ENCODE peak calls at places on chromosomes 13 and 19, in nine cellular contexts. X, A, R, T, L, P, B, U and I are unnamed samples.

GRCh38 chr13:76621726-76622125 is 264.5 kb downstream of the KCTD12 start:
- DNase-seq in X (no peak), A (no peak), R (no peak), T (no peak), L (no peak), P (no peak), B (no peak), U (no peak), I (no peak)

GRCh38 chr19:6020972-6021805 is 43.2 kb upstream of the RANBP3 start:
- DNase-seq in X (no peak), A (peak; percentile 37), R (no peak), T (no peak), L (no peak), P (no peak), B (peak; percentile 50), U (no peak), I (no peak)

GRCh38 chr13:113058988-113059850 is 46.4 kb upstream of the F7 start:
- DNase-seq in X (no peak), A (no peak), R (peak; percentile 9), T (peak; percentile 3), L (no peak), P (no peak), B (peak; percentile 50), U (no peak), I (peak; percentile 23)

GRCh38 chr19:47351545-47351944 is 2.4 kb downstream of the DHX34 start:
- DNase-seq in X (no peak), A (no peak), R (no peak), T (no peak), L (no peak), P (no peak), B (no peak), U (peak; percentile 43), I (no peak)

GRCh38 chr19:2759392-2759791 is 19.6 kb upstream of the SLC39A3 start:
- DNase-seq in X (no peak), A (no peak), R (no peak), T (no peak), L (no peak), P (no peak), B (no peak), U (no peak), I (no peak)

GRCh38 chr13:109744512-109745051 is 41.8 kb downstream of the IRS2 start:
- DNase-seq in X (peak; percentile 94), A (no peak), R (no peak), T (no peak), L (peak; percentile 84), P (peak; percentile 35), B (peak; percentile 82), U (peak; percentile 57), I (no peak)

GRCh38 chr19:29016926-29017760 is 195.8 kb downstream of the UQCRFS1 start:
- DNase-seq in X (no peak), A (no peak), R (no peak), T (no peak), L (no peak), P (no peak), B (peak; percentile 17), U (no peak), I (no peak)

GRCh38 chr13:73924607-73925006 is 209.6 kb downstream of the KLF12 start:
- DNase-seq in X (no peak), A (no peak), R (no peak), T (no peak), L (no peak), P (no peak), B (no peak), U (no peak), I (no peak)

GRCh38 chr13:57633950-57634828 is 2.6 kb downstream of the PCDH17 start:
- DNase-seq in X (peak; percentile 11), A (peak; percentile 45), R (peak; percentile 66), T (peak; percentile 20), L (no peak), P (no peak), B (peak; percentile 61), U (peak; percentile 45), I (peak; percentile 38)

GRCh38 chr13:112179421-112179820 is 112.5 kb downstream of the SOX1 start:
- DNase-seq in X (no peak), A (no peak), R (no peak), T (no peak), L (no peak), P (no peak), B (no peak), U (no peak), I (no peak)

GRCh38 chr19:58334691-58335249 is 8.0 kb downstream of the ZSCAN22 start:
- DNase-seq in X (no peak), A (no peak), R (no peak), T (no peak), L (no peak), P (no peak), B (no peak), U (no peak), I (peak; percentile 24)

GRCh38 chr13:47399599-47399998 is 502.7 kb upstream of the HTR2A start:
- DNase-seq in X (no peak), A (no peak), R (no peak), T (no peak), L (no peak), P (no peak), B (no peak), U (no peak), I (no peak)

GRCh38 chr13:45472171-45472705 is 7.5 kb downstream of the COG3 start:
- DNase-seq in X (no peak), A (no peak), R (no peak), T (no peak), L (no peak), P (no peak), B (no peak), U (peak; percentile 14), I (no peak)

GRCh38 chr13:94599877-94600276 is 1.8 kb upstream of the GPR180 start:
- DNase-seq in X (no peak), A (no peak), R (no peak), T (no peak), L (no peak), P (no peak), B (no peak), U (no peak), I (no peak)

GRCh38 chr19:17615889-17616685 is 60.6 kb downstream of the COLGALT1 start:
- DNase-seq in X (no peak), A (no peak), R (peak; percentile 77), T (no peak), L (no peak), P (no peak), B (no peak), U (no peak), I (no peak)
- TF ChIP-seq CTCF in X (no peak), A (no peak), R (no peak), T (no peak), L (no peak), P (no peak), B (no peak), U (no peak), I (no peak)

GRCh38 chr13:23876265-23876664 is 12.9 kb downstream of the MIPEP start:
- DNase-seq in X (no peak), A (no peak), R (no peak), T (no peak), L (no peak), P (no peak), B (no peak), U (no peak), I (no peak)
- TF ChIP-seq CTCF in X (peak; percentile 12), A (peak; percentile 55), R (peak; percentile 16), T (no peak), L (peak; percentile 38), P (no peak), B (no peak), U (peak; percentile 61), I (no peak)

DNA sequence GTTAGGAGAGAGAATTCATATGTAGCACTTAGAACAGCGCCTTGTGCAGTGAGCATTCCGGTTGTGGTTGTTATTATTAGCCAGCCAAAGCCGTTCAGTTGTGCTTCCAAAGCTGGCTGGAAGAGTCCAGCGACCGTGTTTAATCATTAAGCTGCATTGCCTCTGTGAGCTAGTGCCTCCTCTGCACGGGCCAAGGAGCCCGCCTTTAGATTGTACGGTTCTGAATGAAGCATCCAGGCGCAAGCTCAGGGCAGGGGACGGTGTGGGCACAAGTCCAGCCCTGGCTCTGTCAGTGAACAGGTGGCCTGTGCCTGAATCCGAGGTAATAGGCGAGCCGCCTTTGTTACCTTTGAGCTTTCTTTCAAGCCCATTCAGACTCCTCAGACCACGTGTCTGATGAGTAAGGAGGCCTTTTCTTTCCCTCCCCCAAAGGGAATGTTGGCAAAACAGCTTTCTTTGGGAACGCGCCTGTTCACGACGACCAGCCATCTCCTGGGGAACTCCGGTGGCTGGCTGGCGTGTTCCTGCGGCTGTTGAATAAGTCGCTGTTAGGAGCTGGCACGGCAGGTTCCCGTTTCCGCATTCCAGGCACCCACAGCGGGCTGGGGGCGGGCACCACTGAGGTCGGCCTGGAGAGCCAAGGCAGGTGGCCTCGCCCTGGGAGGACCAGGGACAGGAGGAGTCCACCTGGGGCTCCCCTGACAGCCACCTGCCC is 25.1 kb downstream of the SIPA1L3 start:
- DNase-seq in X (no peak), A (peak; percentile 90), R (peak; percentile 34), T (peak; percentile 26), L (no peak), P (no peak), B (peak; percentile 65), U (peak; percentile 88), I (peak; percentile 67)
- TF ChIP-seq CTCF in X (no peak), A (no peak), R (no peak), T (no peak), L (no peak), P (no peak), B (no peak), U (peak; percentile 23), I (no peak)

GRCh38 chr13:80239116-80239515 is 101.8 kb downstream of the SPRY2 start:
- DNase-seq in X (no peak), A (no peak), R (no peak), T (no peak), L (no peak), P (no peak), B (no peak), U (no peak), I (no peak)
- TF ChIP-seq CTCF in X (no peak), A (no peak), R (no peak), T (no peak), L (no peak), P (no peak), B (no peak), U (no peak), I (no peak)

DNA sequence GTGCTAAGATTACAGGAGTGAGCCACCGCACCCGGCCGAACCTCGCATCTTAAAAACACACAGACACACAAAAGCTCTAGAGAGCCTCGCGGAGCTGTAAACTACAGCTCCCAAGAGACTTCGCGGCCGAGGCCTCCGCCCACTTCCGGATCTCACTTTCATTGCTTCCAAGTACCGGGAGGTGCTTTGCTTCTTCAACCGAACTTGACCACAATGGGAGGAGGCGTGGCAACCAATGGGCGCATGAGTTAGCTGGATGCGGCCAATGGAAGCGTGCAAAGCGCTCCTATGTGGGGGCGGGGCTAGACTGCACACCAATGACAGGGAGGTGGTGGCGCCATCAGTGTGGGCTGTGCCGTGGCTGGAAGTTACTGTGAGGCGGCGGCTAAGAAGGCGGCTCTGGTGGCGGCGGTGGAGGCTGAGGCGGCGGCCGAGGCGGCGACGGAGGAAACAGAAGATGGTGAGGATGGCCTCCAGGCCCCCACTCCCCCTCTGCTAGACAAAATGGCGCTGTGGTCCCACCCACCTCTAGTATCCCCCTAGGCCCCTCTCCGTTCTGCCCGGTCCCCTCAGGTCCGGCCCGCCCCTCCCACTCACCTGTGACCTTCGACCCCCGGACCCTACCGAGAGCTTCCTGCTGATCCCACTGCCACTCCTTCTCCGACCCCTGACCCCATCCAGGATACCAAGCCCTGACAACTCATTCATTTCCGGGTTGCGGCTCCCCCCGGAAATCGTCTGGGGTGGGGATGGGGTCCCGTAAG is at the start of gene DDA1:
- DNase-seq in X (peak; percentile 100), A (peak; percentile 97), R (peak; percentile 97), T (peak; percentile 97), L (peak; percentile 100), P (peak; percentile 97), B (peak; percentile 100), U (peak; percentile 100), I (peak; percentile 100)
- TF ChIP-seq CTCF in X (no peak), A (no peak), R (no peak), T (no peak), L (no peak), P (no peak), B (no peak), U (no peak), I (no peak)

GRCh38 chr19:14529254-14530004 is at the start of gene TECR:
- DNase-seq in X (peak; percentile 100), A (peak; percentile 100), R (peak; percentile 100), T (peak; percentile 99), L (peak; percentile 100), P (peak; percentile 99), B (peak; percentile 100), U (peak; percentile 99), I (peak; percentile 100)
- TF ChIP-seq CTCF in X (no peak), A (peak; percentile 18), R (no peak), T (no peak), L (no peak), P (no peak), B (no peak), U (no peak), I (no peak)